ENCODE peak calls at places on chromosomes 12 and 14, in nine cellular contexts. P is CD4-positive, alpha-beta memory T cell; O is heart right ventricle; C is left ventricle myocardium inferior; D is neuronal stem cell; R is CD8-positive, alpha-beta T cell; E is tibial artery; W is SJSA1; X is Karpas-422. G is an unnamed sample.

GRCh38 chr14:95363468-95363954 is 43.8 kb upstream of the CLMN start:
- DNase-seq in P (no peak), O (peak; percentile 36), C (no peak), D (no peak), R (no peak), E (no peak), W (no peak), X (no peak), G (no peak)

GRCh38 chr14:91410781-91411536 is 6.7 kb downstream of the CCDC88C start:
- DNase-seq in P (peak; percentile 51), O (no peak), C (no peak), D (no peak), R (no peak), E (no peak), W (no peak), X (no peak), G (no peak)

GRCh38 chr12:51891843-51892242 is 3.9 kb downstream of the ANKRD33 start:
- DNase-seq in P (peak; percentile 12), O (no peak), C (no peak), D (no peak), R (no peak), E (no peak), W (no peak), X (peak; percentile 59), G (no peak)

GRCh38 chr12:88960213-88960878 is 380.1 kb upstream of the KITLG start:
- DNase-seq in P (no peak), O (peak; percentile 29), C (no peak), D (no peak), R (no peak), E (no peak), W (no peak), X (no peak), G (no peak)

GRCh38 chr12:65728913-65729793 is 95.1 kb upstream of the HMGA2 start:
- DNase-seq in P (no peak), O (no peak), C (no peak), D (peak; percentile 18), R (no peak), E (no peak), W (no peak), X (no peak), G (no peak)

GRCh38 chr14:37369446-37369845 is 171.7 kb downstream of the MIPOL1 start:
- DNase-seq in P (no peak), O (no peak), C (no peak), D (no peak), R (no peak), E (no peak), W (no peak), X (no peak), G (no peak)

GRCh38 chr12:116037941-116038837 is 239.3 kb downstream of the MED13L start:
- DNase-seq in P (no peak), O (no peak), C (no peak), D (no peak), R (no peak), E (no peak), W (peak; percentile 70), X (no peak), G (no peak)

GRCh38 chr14:53955671-53956426 is 776 bp downstream of the BMP4 start:
- DNase-seq in P (no peak), O (peak; percentile 70), C (peak; percentile 77), D (no peak), R (no peak), E (peak; percentile 76), W (peak; percentile 11), X (no peak), G (peak; percentile 10)

GRCh38 chr12:77339610-77340009 is 274.2 kb upstream of the E2F7 start:
- DNase-seq in P (no peak), O (no peak), C (no peak), D (no peak), R (no peak), E (no peak), W (no peak), X (no peak), G (no peak)

GRCh38 chr14:50023671-50024490 is 92.5 kb downstream of the VCPKMT start:
- DNase-seq in P (no peak), O (no peak), C (no peak), D (no peak), R (no peak), E (peak; percentile 58), W (peak; percentile 75), X (no peak), G (no peak)

GRCh38 chr14:85421166-85421877 is 108.6 kb upstream of the FLRT2 start:
- DNase-seq in P (no peak), O (no peak), C (no peak), D (no peak), R (no peak), E (no peak), W (peak; percentile 12), X (no peak), G (no peak)

GRCh38 chr12:25997401-25997973 is 39.0 kb downstream of the RASSF8 start:
- DNase-seq in P (no peak), O (no peak), C (no peak), D (peak; percentile 63), R (no peak), E (no peak), W (peak; percentile 95), X (no peak), G (peak; percentile 73)

GRCh38 chr14:104596927-104597351 is 7.6 kb downstream of the TMEM179 start:
- DNase-seq in P (no peak), O (no peak), C (peak; percentile 13), D (no peak), R (no peak), E (no peak), W (no peak), X (no peak), G (no peak)

GRCh38 chr14:72576258-72576657 is 317.6 kb downstream of the DPF3 start:
- DNase-seq in P (no peak), O (no peak), C (no peak), D (no peak), R (no peak), E (no peak), W (no peak), X (no peak), G (no peak)

GRCh38 chr14:72578514-72578913 is 315.4 kb downstream of the DPF3 start:
- DNase-seq in P (no peak), O (no peak), C (no peak), D (no peak), R (no peak), E (no peak), W (no peak), X (no peak), G (no peak)

GRCh38 chr14:72574687-72575086 is 319.2 kb downstream of the DPF3 start:
- DNase-seq in P (no peak), O (no peak), C (no peak), D (no peak), R (no peak), E (no peak), W (no peak), X (no peak), G (no peak)

GRCh38 chr14:72573725-72574426 is 320.0 kb downstream of the DPF3 start:
- DNase-seq in P (no peak), O (no peak), C (no peak), D (no peak), R (no peak), E (no peak), W (no peak), X (no peak), G (no peak)

GRCh38 chr14:72577521-72577920 is 316.4 kb downstream of the DPF3 start:
- DNase-seq in P (no peak), O (no peak), C (no peak), D (no peak), R (no peak), E (no peak), W (no peak), X (no peak), G (no peak)
- H3K9me3 ChIP-seq in P (no peaks in the 10 kb centered on the region), O (no peaks in the 10 kb centered on the region), C (no peaks in the 10 kb centered on the region), D (no peaks in the 10 kb centered on the region), R (no peaks in the 10 kb centered on the region), E (no peaks in the 10 kb centered on the region), W (no peaks in the 10 kb centered on the region), X (no peaks in the 10 kb centered on the region), G (no peaks in the 10 kb centered on the region)

GRCh38 chr12:46362895-46363581 is 9.5 kb downstream of the SLC38A2 start:
- DNase-seq in P (no peak), O (no peak), C (no peak), D (no peak), R (no peak), E (no peak), W (no peak), X (no peak), G (no peak)

GRCh38 chr12:46359667-46360280 is 12.8 kb downstream of the SLC38A2 start:
- DNase-seq in P (no peak), O (no peak), C (no peak), D (no peak), R (no peak), E (no peak), W (no peak), X (no peak), G (no peak)

GRCh38 chr12:46360370-46360769 is 12.2 kb downstream of the SLC38A2 start:
- DNase-seq in P (no peak), O (no peak), C (no peak), D (no peak), R (no peak), E (no peak), W (no peak), X (no peak), G (no peak)

GRCh38 chr12:46361667-46362034 is 10.9 kb downstream of the SLC38A2 start:
- DNase-seq in P (no peak), O (no peak), C (no peak), D (no peak), R (no peak), E (no peak), W (no peak), X (no peak), G (no peak)

GRCh38 chr12:46360908-46361666 is 11.5 kb downstream of the SLC38A2 start:
- DNase-seq in P (no peak), O (no peak), C (no peak), D (no peak), R (no peak), E (no peak), W (no peak), X (no peak), G (no peak)
- H3K36me3 ChIP-seq in P (peaks cover 65% of the 10 kb centered on the region), O (peaks cover 63% of the 10 kb centered on the region), C (peaks cover 76% of the 10 kb centered on the region), D (peaks cover 22% of the 10 kb centered on the region), R (peaks cover 56% of the 10 kb centered on the region), E (peaks cover 75% of the 10 kb centered on the region), W (peaks cover 82% of the 10 kb centered on the region), X (peaks cover 69% of the 10 kb centered on the region), G (peaks cover 67% of the 10 kb centered on the region)

GRCh38 chr14:87066221-87066817 is 926.7 kb downstream of the GALC start:
- DNase-seq in P (no peak), O (no peak), C (no peak), D (no peak), R (no peak), E (no peak), W (no peak), X (peak; percentile 90), G (no peak)
- H3K9me3 ChIP-seq in P (no peaks in the 10 kb centered on the region), O (no peaks in the 10 kb centered on the region), C (no peaks in the 10 kb centered on the region), D (no peaks in the 10 kb centered on the region), R (no peaks in the 10 kb centered on the region), E (no peaks in the 10 kb centered on the region), W (no peaks in the 10 kb centered on the region), X (no peaks in the 10 kb centered on the region), G (no peaks in the 10 kb centered on the region)

DNA sequence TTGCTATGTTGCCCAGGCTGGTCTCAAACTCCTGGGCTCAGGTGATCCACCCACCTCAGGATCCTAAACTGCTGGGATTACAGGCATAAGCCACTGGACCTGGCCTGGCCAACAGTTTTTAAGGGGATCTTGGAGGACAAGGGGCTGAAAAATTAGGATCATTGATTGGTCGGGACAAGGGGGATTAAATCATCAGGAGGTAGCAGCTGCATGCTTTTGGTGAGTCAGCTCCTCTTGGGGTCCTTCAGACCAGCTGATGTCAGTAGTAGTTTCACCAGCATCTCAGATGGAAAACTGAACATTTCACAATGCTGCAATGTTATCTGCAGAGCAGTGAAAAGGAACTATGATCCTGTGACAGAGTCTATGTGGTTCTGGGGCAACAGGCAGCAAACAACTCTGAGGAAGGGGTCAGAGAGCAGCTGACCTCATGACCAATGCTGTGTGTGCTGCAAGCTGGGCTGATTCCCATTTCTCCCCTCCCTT is 6.3 kb downstream of the LRRC74A start:
- DNase-seq in P (no peak), O (no peak), C (no peak), D (no peak), R (no peak), E (no peak), W (no peak), X (no peak), G (no peak)
- H3K36me3 ChIP-seq in P (no peaks in the 10 kb centered on the region), O (no peaks in the 10 kb centered on the region), C (no peaks in the 10 kb centered on the region), D (no peaks in the 10 kb centered on the region), R (no peaks in the 10 kb centered on the region), E (no peaks in the 10 kb centered on the region), W (no peaks in the 10 kb centered on the region), X (no peaks in the 10 kb centered on the region), G (no peaks in the 10 kb centered on the region)

G was measured in HAP-1.